ENCODE peak calls at places on chromosomes 2 and 18, in eight cellular contexts. J is ovary, Z is sigmoid colon, V is H1, T is A549, N is tibial nerve, B is stomach, U is suprapubic skin. X is an unnamed sample.

GRCh38 chr2:224579411-224579810 is 5.8 kb downstream of the CUL3 start:
- DNase-seq in J (no peak), Z (no peak), V (no peak), T (no peak), N (no peak), B (no peak), U (no peak), X (no peak)

GRCh38 chr2:121184248-121184862 is 100.6 kb downstream of the TFCP2L1 start:
- DNase-seq in J (no peak), Z (peak; percentile 51), V (no peak), T (no peak), N (no peak), B (peak; percentile 20), U (peak; percentile 59), X (no peak)

GRCh38 chr2:54559593-54560145 is 103.5 kb downstream of the SPTBN1 start:
- DNase-seq in J (peak; percentile 24), Z (peak; percentile 82), V (no peak), T (peak; percentile 57), N (peak; percentile 69), B (no peak), U (no peak), X (peak; percentile 48)

GRCh38 chr2:64220906-64221659 is 76.9 kb upstream of the PELI1 start:
- DNase-seq in J (no peak), Z (no peak), V (no peak), T (no peak), N (no peak), B (no peak), U (no peak), X (no peak)

GRCh38 chr2:30871440-30871839 is 64.2 kb upstream of the CAPN13 start:
- DNase-seq in J (no peak), Z (no peak), V (no peak), T (no peak), N (no peak), B (no peak), U (no peak), X (no peak)

GRCh38 chr2:8088810-8089209 is 593.0 kb upstream of the ID2 start:
- DNase-seq in J (no peak), Z (no peak), V (no peak), T (no peak), N (no peak), B (no peak), U (no peak), X (no peak)

GRCh38 chr2:41924024-41924423 is 123.8 kb upstream of the PKDCC start:
- DNase-seq in J (no peak), Z (peak; percentile 78), V (no peak), T (no peak), N (no peak), B (no peak), U (no peak), X (no peak)

GRCh38 chr2:234032301-234032856 is 18.1 kb upstream of the SPP2 start:
- DNase-seq in J (no peak), Z (no peak), V (no peak), T (no peak), N (no peak), B (no peak), U (no peak), X (peak; percentile 23)

GRCh38 chr18:47898696-47899095 is 31.8 kb downstream of the SMAD2 start:
- DNase-seq in J (no peak), Z (no peak), V (no peak), T (no peak), N (no peak), B (no peak), U (no peak), X (no peak)

GRCh38 chr2:230153390-230153976 is 66.3 kb downstream of the SP110 start:
- DNase-seq in J (no peak), Z (no peak), V (no peak), T (no peak), N (no peak), B (no peak), U (no peak), X (no peak)

GRCh38 chr2:74105413-74105812 is 42.3 kb downstream of the BOLA3 start:
- DNase-seq in J (no peak), Z (no peak), V (no peak), T (no peak), N (no peak), B (no peak), U (no peak), X (no peak)

GRCh38 chr2:227973241-227973640 is 101.8 kb downstream of the DAW1 start:
- DNase-seq in J (no peak), Z (no peak), V (no peak), T (no peak), N (no peak), B (no peak), U (no peak), X (no peak)

GRCh38 chr2:56001992-56002391 is 78.4 kb upstream of the EFEMP1 start:
- DNase-seq in J (no peak), Z (no peak), V (no peak), T (no peak), N (no peak), B (no peak), U (no peak), X (no peak)

GRCh38 chr2:224222320-224222719 is 179.6 kb downstream of the FAM124B start:
- DNase-seq in J (no peak), Z (no peak), V (no peak), T (no peak), N (no peak), B (no peak), U (no peak), X (no peak)

GRCh38 chr18:23573948-23574431 is 12.3 kb downstream of the NPC1 start:
- DNase-seq in J (peak; percentile 30), Z (no peak), V (peak; percentile 27), T (no peak), N (no peak), B (no peak), U (no peak), X (no peak)

GRCh38 chr2:44939074-44940052 is 2.1 kb upstream of the SIX3 start:
- DNase-seq in J (no peak), Z (no peak), V (no peak), T (no peak), N (no peak), B (no peak), U (no peak), X (no peak)

GRCh38 chr2:43384143-43384542 is 157.7 kb upstream of the ZFP36L2 start:
- DNase-seq in J (no peak), Z (no peak), V (no peak), T (no peak), N (no peak), B (no peak), U (no peak), X (no peak)

GRCh38 chr2:8242734-8243133 is 439.1 kb upstream of the ID2 start:
- DNase-seq in J (no peak), Z (no peak), V (no peak), T (no peak), N (peak; percentile 36), B (no peak), U (no peak), X (no peak)

GRCh38 chr2:170512271-170512670 is 202.9 kb upstream of the SP5 start:
- DNase-seq in J (no peak), Z (no peak), V (no peak), T (no peak), N (no peak), B (no peak), U (no peak), X (no peak)

DNA sequence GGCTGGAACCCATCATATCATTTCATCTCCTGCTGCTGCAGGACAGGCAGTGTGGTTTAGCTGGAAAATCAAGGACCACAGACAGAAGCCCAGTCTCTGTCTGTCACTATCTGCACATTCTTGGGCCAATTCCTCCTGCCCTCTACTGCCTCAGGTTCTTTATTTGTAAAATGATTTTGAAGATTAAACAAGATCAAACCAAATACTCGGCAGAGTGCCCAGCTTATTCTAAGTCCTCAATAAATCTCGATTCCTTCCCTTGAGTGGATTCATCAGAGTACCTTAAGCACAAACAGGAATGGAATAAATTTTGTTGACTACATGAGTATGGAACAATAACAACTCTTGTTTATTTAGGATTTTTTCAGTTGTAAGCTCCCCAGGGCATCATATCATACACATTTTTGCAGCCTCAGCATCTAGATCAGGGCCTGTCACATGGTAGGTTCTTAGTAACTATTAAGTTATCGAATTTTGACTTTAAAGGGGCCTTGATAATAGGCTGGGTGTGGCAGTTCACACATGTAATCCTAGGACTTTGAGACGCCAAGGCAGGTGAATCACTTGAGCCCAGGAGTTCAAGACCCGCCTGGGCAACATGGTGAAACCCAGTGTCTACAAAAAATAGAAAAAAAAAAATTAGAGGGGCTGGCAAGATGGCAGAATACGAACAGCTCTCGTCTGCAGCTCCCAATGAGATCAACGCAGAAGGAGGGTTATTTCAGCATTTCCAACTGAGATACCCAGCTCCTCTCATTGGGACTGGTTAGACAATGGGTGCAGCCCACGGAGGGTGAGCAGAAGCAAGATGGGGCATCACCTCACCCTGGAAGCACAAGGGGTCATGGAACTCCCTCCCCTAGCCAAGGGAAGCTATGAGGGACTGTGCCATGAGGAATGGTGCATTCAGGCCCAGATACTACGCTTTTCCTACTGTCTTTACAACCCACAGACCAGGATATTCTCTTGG is 11.1 kb downstream of the RHOB start:
- DNase-seq in J (no peak), Z (peak; percentile 17), V (no peak), T (no peak), N (no peak), B (peak; percentile 50), U (no peak), X (no peak)
- TF ChIP-seq EP300 in J (no peak), Z (no peak), V (no peak), T (no peak), N (no peak), B (no peak), U (no peak), X (no peak)

GRCh38 chr2:160205511-160205910 is 5.4 kb upstream of the ITGB6 start:
- DNase-seq in J (no peak), Z (peak; percentile 71), V (no peak), T (peak; percentile 90), N (no peak), B (peak; percentile 85), U (no peak), X (peak; percentile 81)
- TF ChIP-seq EP300 in J (no peak), Z (no peak), V (no peak), T (peak; percentile 70), N (no peak), B (no peak), U (no peak), X (no peak)

DNA sequence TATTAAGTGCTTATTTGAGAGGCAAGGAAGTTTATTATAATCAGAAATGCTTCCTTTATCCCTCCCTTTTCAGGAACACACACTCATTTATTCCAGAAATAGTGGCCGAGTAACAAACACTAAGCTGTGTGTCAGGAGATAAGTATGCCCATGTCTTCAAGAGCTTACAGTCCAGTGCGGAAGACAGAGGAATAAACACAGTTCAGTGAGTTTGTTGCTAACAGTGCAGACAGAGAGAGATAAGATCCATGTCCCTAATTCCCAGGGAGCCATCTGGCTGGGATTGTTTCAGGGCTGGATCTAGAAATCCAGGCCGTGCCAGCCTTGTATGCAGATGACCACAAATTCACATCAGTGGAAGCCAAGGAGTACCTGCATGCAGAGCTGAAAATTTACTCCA is 151.4 kb downstream of the ANTXR1 start:
- DNase-seq in J (no peak), Z (no peak), V (no peak), T (no peak), N (no peak), B (no peak), U (no peak), X (no peak)
- TF ChIP-seq EP300 in J (no peak), Z (no peak), V (no peak), T (no peak), N (no peak), B (no peak), U (no peak), X (no peak)

DNA sequence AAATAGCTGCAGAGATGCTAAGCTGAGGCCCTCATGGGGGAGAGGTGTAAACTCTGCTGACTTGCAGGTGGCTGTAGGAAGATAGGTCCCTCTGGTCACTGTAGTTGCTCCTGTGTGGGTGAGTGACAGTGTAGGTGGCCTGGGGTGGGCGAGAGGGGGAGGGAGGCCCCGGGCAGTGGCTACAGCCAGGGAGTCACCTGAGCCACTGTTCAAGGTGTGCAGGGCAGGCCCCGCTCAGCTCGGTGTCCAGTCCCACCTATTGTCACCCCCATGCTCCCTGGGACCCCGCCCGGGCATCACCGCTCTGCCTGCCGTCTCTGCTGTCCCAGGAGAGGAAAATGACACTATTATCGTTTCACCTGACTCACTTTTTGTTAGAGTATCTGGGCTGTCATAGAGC is 29.3 kb downstream of the COPS9 start:
- DNase-seq in J (no peak), Z (no peak), V (no peak), T (no peak), N (no peak), B (no peak), U (no peak), X (no peak)
- TF ChIP-seq EP300 in J (no peak), Z (no peak), V (no peak), T (no peak), N (no peak), B (no peak), U (no peak), X (no peak)

X was measured in transverse colon.